ENCODE peak calls at places on chromosome 2, in four cellular contexts. U, X, G and H are unnamed samples.
A peak's percentile ranks its signal among the peaks of the same experiment; 100 is the strongest.

GRCh38 chr2:225400060-225400511 is 576 bp downstream of the NYAP2 start:
- DNase-seq in U (no peak), G (peak; percentile 67), X (no peak), H (peak; percentile 52)

GRCh38 chr2:127197475-127198385 is 22.4 kb downstream of the CYP27C1 start:
- DNase-seq in G (peak; percentile 81), X (peak; percentile 82), U (peak; percentile 67), H (peak; percentile 78)

GRCh38 chr2:152434395-152435182 is 99.6 kb downstream of the FMNL2 start:
- DNase-seq in U (no peak), G (no peak), X (no peak), H (no peak)

GRCh38 chr2:232485333-232485756 is 2.3 kb downstream of the ECEL1 start:
- DNase-seq in G (no peak), U (peak; percentile 9), X (peak; percentile 45), H (no peak)

GRCh38 chr2:183035298-183035953 is 2.8 kb downstream of the NCKAP1 start:
- DNase-seq in U (no peak), X (no peak), G (peak; percentile 88), H (peak; percentile 61)

GRCh38 chr2:111120253-111121027 is at the start of gene BCL2L11:
- DNase-seq in U (peak; percentile 87), G (peak; percentile 94), X (peak; percentile 96), H (peak; percentile 96)

GRCh38 chr2:120818441-120818920 is 82.8 kb downstream of the GLI2 start:
- DNase-seq in G (peak; percentile 97), X (no peak), U (no peak), H (peak; percentile 94)

GRCh38 chr2:201674794-201675193 is 23.6 kb downstream of the MPP4 start:
- DNase-seq in X (no peak), G (no peak), U (no peak), H (no peak)

GRCh38 chr2:237707859-237708398 is 80.5 kb downstream of the LRRFIP1 start:
- DNase-seq in U (no peak), X (no peak), G (no peak), H (no peak)

GRCh38 chr2:127619191-127619590 is 26.8 kb upstream of the GPR17 start:
- DNase-seq in G (no peak), U (no peak), X (no peak), H (no peak)

GRCh38 chr2:112884869-112885502 is 26.0 kb upstream of the IL37 start:
- DNase-seq in U (peak; percentile 69), G (peak; percentile 28), X (no peak), H (peak; percentile 66)

GRCh38 chr2:203201426-203201825 is 37.4 kb upstream of the CYP20A1 start:
- DNase-seq in U (no peak), G (no peak), X (no peak), H (no peak)

GRCh38 chr2:220736778-220737177 is 835.3 kb downstream of the EPHA4 start:
- DNase-seq in X (no peak), U (no peak), G (peak; percentile 11), H (no peak)

GRCh38 chr2:85281553-85281952 is 46.2 kb downstream of the TGOLN2 start:
- DNase-seq in G (no peak), X (no peak), U (no peak), H (no peak)

GRCh38 chr2:109630441-109631425 is 16.6 kb downstream of the SOWAHC start:
- DNase-seq in X (no peak), U (no peak), G (no peak), H (no peak)

GRCh38 chr2:31694444-31694843 is 113.7 kb upstream of the SRD5A2 start:
- DNase-seq in U (no peak), G (peak; percentile 1), X (no peak), H (no peak)

GRCh38 chr2:30421551-30422436 is 25.3 kb upstream of the LCLAT1 start:
- DNase-seq in X (no peak), U (peak; percentile 52), G (peak; percentile 94), H (peak; percentile 64)

GRCh38 chr2:43206602-43207001 is 19.8 kb downstream of the ZFP36L2 start:
- DNase-seq in X (no peak), G (no peak), U (no peak), H (no peak)

GRCh38 chr2:119247844-119248271 is 24.2 kb downstream of the STEAP3 start:
- DNase-seq in G (no peak), X (peak; percentile 52), U (no peak), H (no peak)

GRCh38 chr2:98458667-98459380 is 14.2 kb downstream of the INPP4A start:
- DNase-seq in X (no peak), U (no peak), G (no peak), H (no peak)

GRCh38 chr2:118490323-118490722 is 357.1 kb downstream of the EN1 start:
- DNase-seq in U (no peak), X (no peak), G (no peak), H (no peak)

GRCh38 chr2:108324531-108325256 is 36.0 kb downstream of the SULT1C2 start:
- DNase-seq in X (no peak), G (peak; percentile 86), U (no peak), H (peak; percentile 44)

GRCh38 chr2:64945973-64946736 is 43.0 kb upstream of the SLC1A4 start:
- DNase-seq in G (no peak), U (peak; percentile 44), X (peak; percentile 69), H (peak; percentile 24)

GRCh38 chr2:75527676-75528075 is 33.1 kb downstream of the EVA1A start:
- DNase-seq in X (no peak), U (no peak), G (peak; percentile 51), H (no peak)

GRCh38 chr2:219448099-219448775 is 13.6 kb downstream of the SPEG start:
- DNase-seq in X (no peak), U (no peak), G (no peak), H (no peak)

GRCh38 chr2:36756438-36756837 is 59.9 kb downstream of the VIT start:
- DNase-seq in G (no peak), U (no peak), X (no peak), H (no peak)